ENCODE peak calls at places on chromosomes 12 and 14, in seven cellular contexts. One of them, this sample, is unnamed.

GRCh38 chr14:89422181-89422951 is 5.3 kb upstream of the FOXN3 start:
- DNase-seq in hepatocyte: peak
- DNase-seq in lower leg skin: no peak
- DNase-seq in lower lobe of right lung: no peak
- DNase-seq in lung: no peak
- DNase-seq in HL-60: no peak
- DNase-seq in choroid plexus epithelial cell: no peak
- DNase-seq in this sample: no peak

GRCh38 chr12:116508145-116509121 is 50.7 kb upstream of the MAP1LC3B2 start:
- DNase-seq in lung: no peak
- DNase-seq in HL-60: no peak
- DNase-seq in hepatocyte: no peak
- DNase-seq in lower lobe of right lung: peak
- DNase-seq in choroid plexus epithelial cell: no peak
- DNase-seq in lower leg skin: peak
- DNase-seq in this sample: no peak

GRCh38 chr12:19490908-19491307 is 51.6 kb downstream of the AEBP2 start:
- DNase-seq in lower leg skin: no peak
- DNase-seq in lower lobe of right lung: no peak
- DNase-seq in choroid plexus epithelial cell: no peak
- DNase-seq in hepatocyte: no peak
- DNase-seq in HL-60: no peak
- DNase-seq in lung: no peak
- DNase-seq in this sample: no peak

GRCh38 chr14:102215522-102216250 is 76.0 kb downstream of the WDR20 start:
- DNase-seq in lower lobe of right lung: no peak
- DNase-seq in lower leg skin: no peak
- DNase-seq in HL-60: no peak
- DNase-seq in choroid plexus epithelial cell: peak
- DNase-seq in hepatocyte: no peak
- DNase-seq in lung: no peak
- DNase-seq in this sample: no peak

GRCh38 chr12:43957732-43958131 is 121.9 kb downstream of the TMEM117 start:
- DNase-seq in hepatocyte: peak
- DNase-seq in lower lobe of right lung: no peak
- DNase-seq in choroid plexus epithelial cell: peak
- DNase-seq in lung: no peak
- DNase-seq in lower leg skin: no peak
- DNase-seq in HL-60: peak
- DNase-seq in this sample: no peak

GRCh38 chr14:34129927-34130552 is 179.2 kb upstream of the EGLN3 start:
- DNase-seq in hepatocyte: no peak
- DNase-seq in HL-60: no peak
- DNase-seq in lower leg skin: no peak
- DNase-seq in lower lobe of right lung: no peak
- DNase-seq in lung: no peak
- DNase-seq in choroid plexus epithelial cell: no peak
- DNase-seq in this sample: no peak

GRCh38 chr12:29176951-29177350 is 27.9 kb downstream of the FAR2 start:
- DNase-seq in HL-60: no peak
- DNase-seq in hepatocyte: no peak
- DNase-seq in lung: no peak
- DNase-seq in lower leg skin: no peak
- DNase-seq in choroid plexus epithelial cell: peak
- DNase-seq in lower lobe of right lung: no peak
- DNase-seq in this sample: no peak

GRCh38 chr14:94136575-94137331 is 7.3 kb upstream of the IFI27L2 start:
- DNase-seq in lower lobe of right lung: peak
- DNase-seq in lower leg skin: peak
- DNase-seq in lung: peak
- DNase-seq in hepatocyte: peak
- DNase-seq in choroid plexus epithelial cell: peak
- DNase-seq in HL-60: peak
- DNase-seq in this sample: peak

GRCh38 chr14:61188936-61189808 is 92.0 kb downstream of the TMEM30B start:
- DNase-seq in lower leg skin: peak
- DNase-seq in choroid plexus epithelial cell: peak
- DNase-seq in lung: peak
- DNase-seq in hepatocyte: peak
- DNase-seq in HL-60: no peak
- DNase-seq in lower lobe of right lung: peak
- DNase-seq in this sample: no peak

DNA sequence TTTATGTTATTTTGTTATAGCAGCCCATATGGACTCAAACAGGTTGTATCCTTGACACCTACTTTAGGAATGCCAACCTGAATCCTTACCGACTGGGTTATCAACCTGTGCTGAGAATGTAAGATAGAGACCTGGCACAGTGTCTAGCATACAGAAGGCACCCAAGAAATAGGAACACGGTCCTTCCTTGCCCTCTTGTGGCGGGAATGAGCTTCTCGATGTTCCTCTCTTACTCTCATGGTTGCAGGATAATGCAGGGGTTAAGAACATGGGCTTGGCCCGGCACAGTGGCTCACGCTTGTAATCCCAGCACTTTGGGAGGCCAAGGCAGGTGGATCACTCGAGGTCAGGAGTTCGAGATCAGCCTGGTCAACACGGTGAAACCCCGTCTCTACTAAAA is 6.5 kb downstream of the C12orf43 start:
- DNase-seq in HL-60: peak
- DNase-seq in lower lobe of right lung: no peak
- DNase-seq in lung: no peak
- DNase-seq in hepatocyte: peak
- DNase-seq in lower leg skin: no peak
- DNase-seq in choroid plexus epithelial cell: peak
- DNase-seq in this sample: no peak
- TF ChIP-seq CTCF in HL-60: peak
- TF ChIP-seq CTCF in lower lobe of right lung: no peak
- TF ChIP-seq CTCF in lung: no peak
- TF ChIP-seq CTCF in hepatocyte: peak
- TF ChIP-seq CTCF in lower leg skin: no peak
- TF ChIP-seq CTCF in choroid plexus epithelial cell: peak
- TF ChIP-seq CTCF in this sample: no peak

DNA sequence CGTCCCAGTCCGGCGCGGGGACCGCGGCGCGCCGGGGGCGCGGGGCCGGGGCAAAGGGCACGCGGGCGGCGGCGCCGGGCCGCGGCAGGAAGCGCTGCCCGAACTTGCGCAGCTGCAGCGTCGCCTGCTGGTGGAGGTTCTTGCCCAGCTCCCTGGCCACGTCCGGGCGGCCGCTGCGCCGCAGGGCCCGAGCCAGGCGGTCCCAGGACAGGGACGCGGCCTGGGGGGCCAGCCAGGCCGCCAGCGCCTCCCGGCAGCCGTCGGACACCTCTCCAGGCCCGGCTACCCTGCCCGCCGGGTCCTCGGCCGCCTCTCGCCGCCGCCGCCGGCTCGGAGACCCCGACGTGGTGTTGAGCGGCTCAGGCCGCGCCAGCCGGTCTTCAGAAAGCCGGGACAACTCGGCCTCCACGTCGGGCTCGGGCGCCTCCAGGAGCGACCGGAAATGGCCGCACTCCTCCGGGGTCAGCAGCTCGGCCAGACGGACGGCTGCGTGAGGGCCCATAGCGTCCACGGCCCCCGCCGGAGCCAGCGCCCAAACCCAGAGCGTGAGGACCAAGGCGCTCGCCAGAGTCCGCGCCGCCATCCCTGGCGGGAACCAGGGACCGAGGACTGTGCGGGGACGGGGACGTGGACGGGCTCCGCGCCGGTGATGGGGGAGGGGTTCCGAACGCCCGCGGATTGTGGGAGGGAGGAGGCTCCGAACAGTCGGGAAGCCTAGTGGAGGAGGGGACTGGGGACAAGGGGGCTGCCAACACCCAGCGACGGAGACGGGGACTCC is 34.0 kb downstream of the FIGNL2 start:
- DNase-seq in HL-60: peak
- DNase-seq in lower leg skin: peak
- DNase-seq in lung: peak
- DNase-seq in lower lobe of right lung: peak
- DNase-seq in hepatocyte: peak
- DNase-seq in choroid plexus epithelial cell: peak
- DNase-seq in this sample: peak
- TF ChIP-seq CTCF in HL-60: peak
- TF ChIP-seq CTCF in lower leg skin: no peak
- TF ChIP-seq CTCF in lung: peak
- TF ChIP-seq CTCF in lower lobe of right lung: peak
- TF ChIP-seq CTCF in hepatocyte: peak
- TF ChIP-seq CTCF in choroid plexus epithelial cell: peak
- TF ChIP-seq CTCF in this sample: peak

DNA sequence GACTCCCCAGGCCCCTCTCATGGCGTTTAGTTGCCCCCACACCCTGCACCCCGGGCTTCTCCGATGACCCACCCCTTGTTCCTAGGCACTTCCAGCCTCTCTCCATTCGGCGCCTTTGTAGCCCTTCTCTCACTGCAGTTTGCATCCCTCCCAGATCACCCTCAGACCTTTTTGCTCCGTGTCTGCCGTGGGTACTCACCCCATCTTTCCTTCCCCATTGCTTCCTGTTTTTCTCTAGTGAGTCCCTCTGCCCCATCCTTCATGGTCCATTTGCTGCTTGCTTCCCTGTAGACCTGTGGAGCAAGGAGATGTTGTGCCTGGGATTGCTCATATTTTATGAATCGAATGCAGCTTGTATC is 568 bp downstream of the DENR start:
- DNase-seq in lower lobe of right lung: no peak
- DNase-seq in hepatocyte: no peak
- DNase-seq in lower leg skin: no peak
- DNase-seq in lung: no peak
- DNase-seq in HL-60: peak
- DNase-seq in choroid plexus epithelial cell: peak
- DNase-seq in this sample: no peak
- TF ChIP-seq CTCF in lower lobe of right lung: no peak
- TF ChIP-seq CTCF in hepatocyte: no peak
- TF ChIP-seq CTCF in lower leg skin: no peak
- TF ChIP-seq CTCF in lung: no peak
- TF ChIP-seq CTCF in HL-60: no peak
- TF ChIP-seq CTCF in choroid plexus epithelial cell: no peak
- TF ChIP-seq CTCF in this sample: no peak

DNA sequence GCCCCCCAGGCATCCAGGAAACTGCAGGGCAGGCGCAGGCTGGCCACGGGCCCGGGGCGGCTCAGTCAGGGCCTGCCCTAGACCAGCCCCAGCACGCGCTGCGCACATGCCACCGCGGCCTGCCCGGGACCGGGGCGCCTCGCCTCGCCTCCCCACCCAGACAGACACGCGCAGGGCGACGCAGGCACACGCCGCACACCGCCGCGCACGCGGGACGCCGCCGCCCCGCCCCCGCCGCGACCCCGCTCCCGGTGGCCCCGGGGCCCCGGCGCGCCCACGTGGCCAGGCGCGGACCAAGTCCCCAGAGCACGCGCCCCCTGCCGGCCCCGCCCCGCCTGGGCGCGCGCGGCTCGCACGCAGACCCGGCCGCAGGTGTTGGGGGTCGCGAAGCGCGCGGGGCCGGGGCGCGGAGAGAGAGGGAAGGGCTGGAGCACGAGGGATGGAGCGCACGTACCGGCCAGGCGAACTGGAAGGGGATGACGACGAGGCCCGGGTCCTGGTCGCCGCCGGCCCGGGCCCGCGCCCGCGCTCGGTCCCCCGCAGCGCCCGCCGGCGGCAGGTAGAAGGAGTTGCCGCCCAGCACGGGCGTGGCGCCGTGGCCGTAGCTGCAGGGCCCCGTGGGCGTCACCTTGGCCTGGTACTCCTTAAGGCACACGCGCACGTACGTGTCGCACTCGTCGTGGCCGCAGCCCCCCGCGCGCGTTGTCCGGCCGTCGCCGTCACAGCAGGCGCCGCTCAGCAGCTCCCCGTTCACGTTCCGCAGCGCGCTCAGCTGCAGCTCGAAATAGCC is 1.1 kb downstream of the JAG2 start:
- DNase-seq in lung: no peak
- DNase-seq in choroid plexus epithelial cell: no peak
- DNase-seq in HL-60: no peak
- DNase-seq in lower leg skin: no peak
- DNase-seq in hepatocyte: peak
- DNase-seq in lower lobe of right lung: peak
- DNase-seq in this sample: no peak
- TF ChIP-seq CTCF in lung: no peak
- TF ChIP-seq CTCF in choroid plexus epithelial cell: no peak
- TF ChIP-seq CTCF in HL-60: no peak
- TF ChIP-seq CTCF in lower leg skin: no peak
- TF ChIP-seq CTCF in hepatocyte: peak
- TF ChIP-seq CTCF in lower lobe of right lung: peak
- TF ChIP-seq CTCF in this sample: no peak

GRCh38 chr14:74491952-74492351 is 1.2 kb downstream of the NPC2 start:
- DNase-seq in choroid plexus epithelial cell: peak
- DNase-seq in HL-60: no peak
- DNase-seq in hepatocyte: peak
- DNase-seq in lower lobe of right lung: no peak
- DNase-seq in lung: no peak
- DNase-seq in lower leg skin: no peak
- DNase-seq in this sample: no peak
- TF ChIP-seq CTCF in choroid plexus epithelial cell: peak
- TF ChIP-seq CTCF in HL-60: no peak
- TF ChIP-seq CTCF in hepatocyte: peak
- TF ChIP-seq CTCF in lower lobe of right lung: peak
- TF ChIP-seq CTCF in lung: no peak
- TF ChIP-seq CTCF in lower leg skin: no peak
- TF ChIP-seq CTCF in this sample: no peak

GRCh38 chr12:4685317-4685716 is 34.9 kb upstream of the GALNT8 start:
- DNase-seq in lower lobe of right lung: no peak
- DNase-seq in lung: no peak
- DNase-seq in choroid plexus epithelial cell: no peak
- DNase-seq in HL-60: no peak
- DNase-seq in lower leg skin: no peak
- DNase-seq in hepatocyte: no peak
- DNase-seq in this sample: no peak
- TF ChIP-seq CTCF in lower lobe of right lung: no peak
- TF ChIP-seq CTCF in lung: no peak
- TF ChIP-seq CTCF in choroid plexus epithelial cell: no peak
- TF ChIP-seq CTCF in HL-60: no peak
- TF ChIP-seq CTCF in lower leg skin: no peak
- TF ChIP-seq CTCF in hepatocyte: no peak
- TF ChIP-seq CTCF in this sample: no peak

GRCh38 chr14:25032092-25032784 is 17.7 kb downstream of the STXBP6 start:
- DNase-seq in choroid plexus epithelial cell: no peak
- DNase-seq in lower lobe of right lung: no peak
- DNase-seq in hepatocyte: no peak
- DNase-seq in lung: no peak
- DNase-seq in HL-60: no peak
- DNase-seq in lower leg skin: no peak
- DNase-seq in this sample: no peak
- TF ChIP-seq CTCF in choroid plexus epithelial cell: peak
- TF ChIP-seq CTCF in lower lobe of right lung: peak
- TF ChIP-seq CTCF in hepatocyte: peak
- TF ChIP-seq CTCF in lung: no peak
- TF ChIP-seq CTCF in HL-60: peak
- TF ChIP-seq CTCF in lower leg skin: no peak
- TF ChIP-seq CTCF in this sample: no peak

This sample was measured in omental fat pad.